ENCODE peak calls at places on chromosome 15, in five cellular contexts. One of them, this sample, is unnamed.
A peak's percentile ranks its signal among the peaks of the same experiment; 100 is the strongest.

GRCh38 chr15:93246266-93247242 is 157.5 kb upstream of the RGMA start:
- DNase-seq in substantia nigra: no peak
- DNase-seq in activated naive CD4-positive, alpha-beta T cell: no peak
- DNase-seq in activated CD4-positive, CD25-positive, alpha-beta regulatory T cell treated with anti-CD3 and anti-CD28 coated beads, Interleukin-2, amount 50 U/mL, for 16 hours: no peak
- DNase-seq in mucosa of gallbladder: no peak
- DNase-seq in this sample: peak; percentile 13

GRCh38 chr15:58433597-58434333 is 2.0 kb downstream of the LIPC start:
- DNase-seq in substantia nigra: peak; percentile 17
- DNase-seq in activated naive CD4-positive, alpha-beta T cell: no peak
- DNase-seq in activated CD4-positive, CD25-positive, alpha-beta regulatory T cell treated with anti-CD3 and anti-CD28 coated beads, Interleukin-2, amount 50 U/mL, for 16 hours: no peak
- DNase-seq in mucosa of gallbladder: peak; percentile 9
- DNase-seq in this sample: no peak

GRCh38 chr15:34039506-34040123 is 611 bp upstream of the AVEN start:
- DNase-seq in activated naive CD4-positive, alpha-beta T cell: no peak
- DNase-seq in substantia nigra: no peak
- DNase-seq in activated CD4-positive, CD25-positive, alpha-beta regulatory T cell treated with anti-CD3 and anti-CD28 coated beads, Interleukin-2, amount 50 U/mL, for 16 hours: no peak
- DNase-seq in mucosa of gallbladder: no peak
- DNase-seq in this sample: no peak

GRCh38 chr15:70344666-70345065 is 246.9 kb upstream of the TLE3 start:
- DNase-seq in substantia nigra: no peak
- DNase-seq in activated naive CD4-positive, alpha-beta T cell: no peak
- DNase-seq in activated CD4-positive, CD25-positive, alpha-beta regulatory T cell treated with anti-CD3 and anti-CD28 coated beads, Interleukin-2, amount 50 U/mL, for 16 hours: no peak
- DNase-seq in mucosa of gallbladder: peak; percentile 7
- DNase-seq in this sample: no peak

GRCh38 chr15:70608156-70608555 is 155.2 kb downstream of the UACA start:
- DNase-seq in substantia nigra: no peak
- DNase-seq in mucosa of gallbladder: peak; percentile 23
- DNase-seq in activated CD4-positive, CD25-positive, alpha-beta regulatory T cell treated with anti-CD3 and anti-CD28 coated beads, Interleukin-2, amount 50 U/mL, for 16 hours: no peak
- DNase-seq in activated naive CD4-positive, alpha-beta T cell: no peak
- DNase-seq in this sample: peak; percentile 30

GRCh38 chr15:75063889-75064288 is 40.5 kb downstream of the PPCDC start:
- DNase-seq in substantia nigra: no peak
- DNase-seq in mucosa of gallbladder: no peak
- DNase-seq in activated naive CD4-positive, alpha-beta T cell: no peak
- DNase-seq in activated CD4-positive, CD25-positive, alpha-beta regulatory T cell treated with anti-CD3 and anti-CD28 coated beads, Interleukin-2, amount 50 U/mL, for 16 hours: no peak
- DNase-seq in this sample: no peak

GRCh38 chr15:35427091-35427490 is 118.9 kb downstream of the DPH6 start:
- DNase-seq in mucosa of gallbladder: no peak
- DNase-seq in substantia nigra: no peak
- DNase-seq in activated CD4-positive, CD25-positive, alpha-beta regulatory T cell treated with anti-CD3 and anti-CD28 coated beads, Interleukin-2, amount 50 U/mL, for 16 hours: no peak
- DNase-seq in activated naive CD4-positive, alpha-beta T cell: no peak
- DNase-seq in this sample: no peak

GRCh38 chr15:95440712-95441111 is 889.8 kb upstream of the NR2F2 start:
- DNase-seq in mucosa of gallbladder: no peak
- DNase-seq in substantia nigra: no peak
- DNase-seq in activated CD4-positive, CD25-positive, alpha-beta regulatory T cell treated with anti-CD3 and anti-CD28 coated beads, Interleukin-2, amount 50 U/mL, for 16 hours: no peak
- DNase-seq in activated naive CD4-positive, alpha-beta T cell: no peak
- DNase-seq in this sample: no peak

GRCh38 chr15:83057002-83057401 is 10.1 kb downstream of the BTBD1 start:
- DNase-seq in activated CD4-positive, CD25-positive, alpha-beta regulatory T cell treated with anti-CD3 and anti-CD28 coated beads, Interleukin-2, amount 50 U/mL, for 16 hours: no peak
- DNase-seq in mucosa of gallbladder: no peak
- DNase-seq in substantia nigra: no peak
- DNase-seq in activated naive CD4-positive, alpha-beta T cell: no peak
- DNase-seq in this sample: no peak

GRCh38 chr15:100372695-100373036 is 30.9 kb upstream of the ADAMTS17 start:
- DNase-seq in mucosa of gallbladder: no peak
- DNase-seq in activated CD4-positive, CD25-positive, alpha-beta regulatory T cell treated with anti-CD3 and anti-CD28 coated beads, Interleukin-2, amount 50 U/mL, for 16 hours: no peak
- DNase-seq in activated naive CD4-positive, alpha-beta T cell: no peak
- DNase-seq in substantia nigra: no peak
- DNase-seq in this sample: no peak

GRCh38 chr15:70380484-70380883 is 282.8 kb upstream of the TLE3 start:
- DNase-seq in activated naive CD4-positive, alpha-beta T cell: no peak
- DNase-seq in activated CD4-positive, CD25-positive, alpha-beta regulatory T cell treated with anti-CD3 and anti-CD28 coated beads, Interleukin-2, amount 50 U/mL, for 16 hours: no peak
- DNase-seq in mucosa of gallbladder: no peak
- DNase-seq in substantia nigra: no peak
- DNase-seq in this sample: no peak

GRCh38 chr15:35616436-35617271 is 70.7 kb upstream of the DPH6 start:
- DNase-seq in activated CD4-positive, CD25-positive, alpha-beta regulatory T cell treated with anti-CD3 and anti-CD28 coated beads, Interleukin-2, amount 50 U/mL, for 16 hours: no peak
- DNase-seq in mucosa of gallbladder: no peak
- DNase-seq in activated naive CD4-positive, alpha-beta T cell: no peak
- DNase-seq in substantia nigra: no peak
- DNase-seq in this sample: no peak

GRCh38 chr15:64146520-64146884 is 5.0 kb upstream of the SNX22 start:
- DNase-seq in activated CD4-positive, CD25-positive, alpha-beta regulatory T cell treated with anti-CD3 and anti-CD28 coated beads, Interleukin-2, amount 50 U/mL, for 16 hours: no peak
- DNase-seq in activated naive CD4-positive, alpha-beta T cell: no peak
- DNase-seq in substantia nigra: no peak
- DNase-seq in mucosa of gallbladder: no peak
- DNase-seq in this sample: no peak

GRCh38 chr15:90679959-90680358 is 37.2 kb upstream of the BLM start:
- DNase-seq in activated CD4-positive, CD25-positive, alpha-beta regulatory T cell treated with anti-CD3 and anti-CD28 coated beads, Interleukin-2, amount 50 U/mL, for 16 hours: no peak
- DNase-seq in substantia nigra: no peak
- DNase-seq in mucosa of gallbladder: no peak
- DNase-seq in activated naive CD4-positive, alpha-beta T cell: no peak
- DNase-seq in this sample: no peak

GRCh38 chr15:60115579-60116415 is 111.7 kb downstream of the FOXB1 start:
- DNase-seq in mucosa of gallbladder: no peak
- DNase-seq in activated CD4-positive, CD25-positive, alpha-beta regulatory T cell treated with anti-CD3 and anti-CD28 coated beads, Interleukin-2, amount 50 U/mL, for 16 hours: no peak
- DNase-seq in substantia nigra: no peak
- DNase-seq in activated naive CD4-positive, alpha-beta T cell: no peak
- DNase-seq in this sample: no peak

GRCh38 chr15:43361313-43361903 is 9.4 kb downstream of the ZSCAN29 start:
- DNase-seq in mucosa of gallbladder: no peak
- DNase-seq in activated naive CD4-positive, alpha-beta T cell: no peak
- DNase-seq in substantia nigra: no peak
- DNase-seq in activated CD4-positive, CD25-positive, alpha-beta regulatory T cell treated with anti-CD3 and anti-CD28 coated beads, Interleukin-2, amount 50 U/mL, for 16 hours: no peak
- DNase-seq in this sample: no peak

GRCh38 chr15:75653347-75653913 is 5.7 kb downstream of the SNX33 start:
- DNase-seq in activated CD4-positive, CD25-positive, alpha-beta regulatory T cell treated with anti-CD3 and anti-CD28 coated beads, Interleukin-2, amount 50 U/mL, for 16 hours: no peak
- DNase-seq in substantia nigra: no peak
- DNase-seq in activated naive CD4-positive, alpha-beta T cell: no peak
- DNase-seq in mucosa of gallbladder: no peak
- DNase-seq in this sample: no peak

GRCh38 chr15:39624806-39625205 is 43.9 kb downstream of the THBS1 start:
- DNase-seq in mucosa of gallbladder: peak; percentile 64
- DNase-seq in activated CD4-positive, CD25-positive, alpha-beta regulatory T cell treated with anti-CD3 and anti-CD28 coated beads, Interleukin-2, amount 50 U/mL, for 16 hours: no peak
- DNase-seq in substantia nigra: no peak
- DNase-seq in activated naive CD4-positive, alpha-beta T cell: no peak
- DNase-seq in this sample: no peak

GRCh38 chr15:35307676-35308075 is 222.6 kb upstream of the NANOGP8 start:
- DNase-seq in activated CD4-positive, CD25-positive, alpha-beta regulatory T cell treated with anti-CD3 and anti-CD28 coated beads, Interleukin-2, amount 50 U/mL, for 16 hours: no peak
- DNase-seq in substantia nigra: no peak
- DNase-seq in mucosa of gallbladder: no peak
- DNase-seq in activated naive CD4-positive, alpha-beta T cell: no peak
- DNase-seq in this sample: no peak

GRCh38 chr15:49675051-49675450 is 54.2 kb downstream of the DTWD1 start:
- DNase-seq in activated naive CD4-positive, alpha-beta T cell: no peak
- DNase-seq in mucosa of gallbladder: no peak
- DNase-seq in substantia nigra: no peak
- DNase-seq in activated CD4-positive, CD25-positive, alpha-beta regulatory T cell treated with anti-CD3 and anti-CD28 coated beads, Interleukin-2, amount 50 U/mL, for 16 hours: no peak
- DNase-seq in this sample: no peak

GRCh38 chr15:31398677-31399260 is 72.1 kb downstream of the KLF13 start:
- DNase-seq in substantia nigra: no peak
- DNase-seq in activated CD4-positive, CD25-positive, alpha-beta regulatory T cell treated with anti-CD3 and anti-CD28 coated beads, Interleukin-2, amount 50 U/mL, for 16 hours: no peak
- DNase-seq in activated naive CD4-positive, alpha-beta T cell: no peak
- DNase-seq in mucosa of gallbladder: no peak
- DNase-seq in this sample: no peak